ENCODE peak calls at places on chromosomes 4 and X, in five cellular contexts. O is breast epithelium, L is adipocyte, R is fibroblast of mammary gland, X is foreskin fibroblast. D is an unnamed sample.

GRCh38 chrX:134764202-134764785 is 106.0 kb upstream of the PLAC1 start:
- DNase-seq in O (no peak), L (peak), R (peak), X (no peak), D (peak)

GRCh38 chrX:153968754-153969124 is 2.9 kb downstream of the HCFC1 start:
- DNase-seq in O (no peak), L (peak), R (no peak), X (no peak), D (peak)

GRCh38 chr4:80111276-80111675 is 38.2 kb upstream of the ANTXR2 start:
- DNase-seq in O (no peak), L (no peak), R (no peak), X (no peak), D (no peak)

GRCh38 chrX:70694339-70695122 is 214.0 kb downstream of the TEX11 start:
- DNase-seq in O (no peak), L (no peak), R (no peak), X (no peak), D (peak)

GRCh38 chr4:19675172-19675811 is 576.4 kb upstream of the SLIT2 start:
- DNase-seq in O (no peak), L (peak), R (peak), X (no peak), D (peak)

GRCh38 chrX:123745511-123745910 is 12.7 kb upstream of the THOC2 start:
- DNase-seq in O (no peak), L (no peak), R (no peak), X (no peak), D (no peak)

GRCh38 chrX:74835566-74835965 is 89.7 kb downstream of the NEXMIF start:
- DNase-seq in O (no peak), L (no peak), R (no peak), X (no peak), D (no peak)

GRCh38 chr4:113069212-113069892 is 19.9 kb downstream of the ANK2 start:
- DNase-seq in O (no peak), L (peak), R (peak), X (peak), D (peak)

GRCh38 chr4:177681902-177682301 is 239.7 kb upstream of the AGA start:
- DNase-seq in O (no peak), L (no peak), R (no peak), X (no peak), D (no peak)

GRCh38 chrX:57964975-57965374 is 54.7 kb upstream of the ZXDA start:
- DNase-seq in O (no peak), L (no peak), R (peak), X (no peak), D (no peak)

GRCh38 chr4:165662341-165662740 is 210.7 kb upstream of the TLL1 start:
- DNase-seq in O (no peak), L (no peak), R (peak), X (no peak), D (no peak)

GRCh38 chrX:43958529-43958928 is 14.7 kb downstream of the NDP start:
- DNase-seq in O (no peak), L (peak), R (peak), X (peak), D (peak)

GRCh38 chr4:13892739-13893105 is 265.2 kb upstream of the BOD1L1 start:
- DNase-seq in O (no peak), L (no peak), R (no peak), X (no peak), D (peak)

GRCh38 chr4:27308379-27308778 is 447.7 kb downstream of the STIM2 start:
- DNase-seq in O (no peak), L (no peak), R (no peak), X (no peak), D (no peak)

GRCh38 chr4:137677851-137678250 is 145.6 kb upstream of the PCDH18 start:
- DNase-seq in O (no peak), L (peak), R (peak), X (no peak), D (peak)

GRCh38 chr4:173252024-173252935 is 81.9 kb downstream of the HMGB2 start:
- DNase-seq in O (no peak), L (peak), R (peak), X (peak), D (peak)

GRCh38 chr4:25347971-25348370 is 29.1 kb upstream of the ANAPC4 start:
- DNase-seq in O (no peak), L (no peak), R (no peak), X (no peak), D (no peak)

GRCh38 chrX:2447484-2447883 is 53.3 kb downstream of the DHRSX start:
- DNase-seq in O (no peak), L (no peak), R (no peak), X (no peak), D (no peak)

GRCh38 chr4:152831416-152831815 is 51.7 kb downstream of the ARFIP1 start:
- DNase-seq in O (no peak), L (no peak), R (no peak), X (no peak), D (peak)

GRCh38 chrX:47687249-47687648 is 28.3 kb upstream of the UXT start:
- DNase-seq in O (no peak), L (no peak), R (no peak), X (no peak), D (no peak)

GRCh38 chrX:153818571-153819397 is 11.6 kb downstream of the PDZD4 start:
- DNase-seq in O (no peak), L (peak), R (no peak), X (no peak), D (peak)

DNA sequence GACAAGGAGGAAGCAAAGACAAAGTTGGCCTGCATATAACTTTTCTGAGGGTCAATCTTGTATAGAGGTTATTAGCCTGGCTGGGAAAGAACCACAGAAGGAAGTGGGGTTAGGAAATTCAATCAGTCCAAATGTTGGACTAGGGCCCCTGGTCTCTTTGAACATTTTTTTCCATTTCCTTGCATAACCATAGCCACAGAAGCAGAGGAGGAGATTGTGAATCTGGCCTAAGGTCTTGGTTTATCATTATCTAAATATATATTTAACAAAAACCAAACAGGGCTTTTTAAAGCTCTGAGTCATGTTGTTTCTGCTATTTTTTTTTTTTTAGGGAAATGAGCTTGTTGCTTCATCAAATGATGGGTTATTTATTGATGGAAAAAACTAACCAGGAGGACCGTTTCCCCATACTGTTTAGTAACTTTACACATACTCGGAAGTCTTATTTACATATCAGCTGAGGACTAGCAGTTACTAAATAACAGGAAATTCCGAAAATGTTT is 97.7 kb upstream of the ACSL4 start:
- DNase-seq in O (no peak), L (peak), R (peak), X (peak), D (peak)
- H3K4me3 ChIP-seq in O (no peak), L (no peak), R (no peak), X (no peak), D (no peak)

DNA sequence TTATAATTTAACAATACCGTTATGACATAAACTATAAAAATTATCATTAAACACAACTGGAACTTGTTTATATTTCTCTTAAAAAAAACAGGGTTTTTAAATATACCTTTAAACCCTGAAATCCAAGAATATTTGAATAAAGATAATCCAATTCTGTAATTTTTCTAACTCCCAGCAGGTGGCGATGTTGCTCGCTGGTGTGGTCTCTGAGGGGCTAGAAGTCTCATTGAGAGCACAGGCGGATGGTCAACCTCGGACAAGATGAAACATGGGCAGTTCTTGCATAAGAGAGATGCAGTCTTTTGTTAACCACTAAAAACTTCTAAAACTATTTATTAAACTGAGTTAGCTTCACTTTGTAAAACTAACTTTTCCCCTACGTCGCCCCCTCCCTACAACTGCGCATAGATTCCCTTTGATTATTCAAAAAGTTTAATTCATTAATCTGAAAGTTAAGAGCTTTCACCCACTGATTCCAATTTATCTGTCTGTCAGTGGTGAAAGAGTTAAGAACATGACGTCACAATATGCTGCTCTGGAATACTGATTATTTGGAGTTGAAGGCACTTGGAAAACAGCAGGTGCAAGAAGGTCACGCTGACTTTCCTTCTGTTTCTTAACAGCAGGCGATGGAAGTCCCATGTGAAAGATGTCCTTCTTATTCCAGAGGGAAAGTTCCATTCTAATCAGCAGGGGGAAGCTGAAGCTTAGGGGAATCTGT is 29.5 kb downstream of the DMP1 start:
- DNase-seq in O (no peak), L (peak), R (peak), X (peak), D (peak)
- H3K4me3 ChIP-seq in O (no peak), L (no peak), R (no peak), X (no peak), D (no peak)

DNA sequence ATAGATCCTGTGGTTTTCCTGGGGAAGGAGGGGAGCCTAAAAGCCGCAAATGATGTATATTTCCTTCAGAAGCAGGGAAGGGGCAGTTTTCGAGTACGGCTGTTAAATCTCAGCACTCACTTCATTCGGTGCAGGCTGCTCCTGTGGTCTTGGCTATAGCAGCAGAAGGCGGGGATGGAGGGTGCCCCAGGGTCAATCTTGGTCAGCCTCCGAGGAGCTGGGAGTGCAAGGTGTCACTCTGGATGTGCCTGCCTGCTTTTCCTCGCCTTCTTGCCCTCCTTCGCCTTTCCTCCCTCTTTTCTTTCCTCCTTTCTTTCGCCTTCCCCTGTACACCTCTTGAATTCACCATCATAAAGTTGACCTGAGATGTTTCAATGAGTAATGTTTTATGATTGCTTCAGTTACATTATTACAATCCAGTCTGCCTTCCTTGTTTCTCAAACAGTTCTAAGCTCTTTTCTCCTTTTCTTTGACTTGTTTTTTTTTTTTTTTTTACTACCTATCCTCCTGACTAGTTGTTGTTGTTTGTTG is 101.6 kb downstream of the RELL1 start:
- DNase-seq in O (no peak), L (no peak), R (no peak), X (no peak), D (no peak)
- H3K4me3 ChIP-seq in O (no peak), L (no peak), R (no peak), X (no peak), D (no peak)

DNA sequence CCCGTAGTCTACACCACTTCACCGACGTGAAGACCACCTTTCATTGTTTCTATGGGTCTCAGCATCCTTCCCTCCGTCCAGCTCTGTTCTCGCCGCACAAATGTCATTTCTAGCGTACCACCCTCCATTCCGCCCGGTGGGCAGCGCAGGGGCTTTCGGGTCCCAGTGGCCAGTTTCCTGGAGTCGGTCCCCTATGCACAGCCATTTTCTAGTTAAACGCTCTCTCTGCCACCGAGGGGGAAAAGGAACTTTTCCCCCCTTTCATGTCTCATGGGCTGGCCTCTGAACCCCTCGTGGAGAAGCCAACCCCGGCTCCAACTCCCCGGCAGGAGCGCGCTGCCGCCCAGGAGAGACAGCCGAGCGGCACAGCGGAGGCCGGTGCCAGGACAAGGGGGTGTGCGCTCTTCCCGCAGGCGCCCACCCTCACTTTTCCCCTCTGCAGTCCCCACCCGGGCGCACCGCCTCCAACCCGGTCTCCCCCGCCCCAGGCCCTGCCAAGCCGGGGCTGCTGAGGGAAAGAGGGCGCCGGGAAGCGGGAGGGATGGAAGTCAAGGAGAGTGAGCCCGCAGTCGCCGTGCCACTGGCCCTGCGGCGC is 682 bp downstream of the APBB2 start:
- DNase-seq in O (no peak), L (peak), R (no peak), X (no peak), D (peak)
- H3K4me3 ChIP-seq in O (peak), L (peak), R (peak), X (peak), D (peak)

GRCh38 chr4:185213341-185213740 is 3.9 kb downstream of the SNX25 start:
- DNase-seq in O (no peak), L (no peak), R (no peak), X (no peak), D (no peak)
- H3K4me3 ChIP-seq in O (no peak), L (no peak), R (no peak), X (no peak), D (no peak)

GRCh38 chr4:74450298-74450683 is 5.4 kb downstream of the AREG start:
- DNase-seq in O (no peak), L (no peak), R (no peak), X (no peak), D (no peak)
- H3K4me3 ChIP-seq in O (no peak), L (no peak), R (no peak), X (no peak), D (no peak)

DNA sequence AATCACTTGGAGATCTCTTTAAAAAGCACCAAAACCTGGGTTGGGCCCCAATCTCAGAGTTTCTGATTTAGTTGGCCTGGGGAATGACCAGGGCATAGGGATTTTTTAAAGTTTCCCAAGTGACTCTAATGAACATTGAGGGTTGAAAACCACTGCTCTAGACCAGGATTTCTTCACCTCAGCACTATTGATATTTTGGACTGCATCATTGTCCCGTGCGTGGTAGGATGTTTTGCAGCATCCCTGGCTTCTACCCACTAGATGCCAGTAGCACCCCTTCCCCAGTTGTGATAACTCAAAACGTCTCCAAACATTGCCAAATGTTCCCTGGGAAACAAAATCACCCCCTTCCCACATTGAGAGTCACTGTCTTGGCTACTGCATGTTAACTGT is 61.8 kb downstream of the ATXN3L start:
- DNase-seq in O (no peak), L (no peak), R (no peak), X (no peak), D (no peak)
- H3K4me3 ChIP-seq in O (no peak), L (no peak), R (no peak), X (no peak), D (no peak)

GRCh38 chr4:174563399-174563798 is 41.1 kb upstream of the HPGD start:
- DNase-seq in O (no peak), L (no peak), R (no peak), X (no peak), D (no peak)
- H3K4me3 ChIP-seq in O (no peak), L (no peak), R (no peak), X (no peak), D (no peak)

GRCh38 chrX:77446029-77446585 is 1.1 kb upstream of the FGF16 start:
- DNase-seq in O (no peak), L (peak), R (no peak), X (no peak), D (no peak)

GRCh38 chrX:77447339-77448149 is at the start of gene FGF16:
- DNase-seq in O (no peak), L (peak), R (peak), X (no peak), D (no peak)

GRCh38 chrX:77448170-77448569 is 981 bp downstream of the FGF16 start:
- DNase-seq in O (no peak), L (no peak), R (no peak), X (no peak), D (no peak)

GRCh38 chrX:77444075-77444474 is 3.1 kb upstream of the FGF16 start:
- DNase-seq in O (no peak), L (no peak), R (peak), X (no peak), D (no peak)

DNA sequence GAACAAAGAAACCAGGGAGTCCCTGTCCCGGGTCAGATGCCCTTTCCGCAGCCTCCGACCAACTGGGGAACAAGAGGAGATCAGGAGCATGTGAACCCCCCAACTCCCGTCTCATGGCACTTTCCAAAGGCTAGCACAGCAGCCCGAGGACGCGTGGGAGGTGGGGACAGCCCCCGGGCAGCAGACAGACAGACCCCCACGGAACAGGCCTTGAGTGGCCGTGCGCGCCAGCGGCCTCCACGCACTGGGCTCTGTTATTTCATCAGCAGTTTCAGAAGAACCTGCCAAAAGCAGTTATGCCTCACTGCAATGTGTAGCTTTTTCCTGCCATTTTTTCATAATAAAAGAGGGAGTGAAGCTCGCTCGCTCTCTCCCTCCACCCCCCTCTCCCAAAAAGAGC is 349 bp upstream of the FGF16 start:
- DNase-seq in O (no peak), L (peak), R (peak), X (no peak), D (peak)
- H3K4me3 ChIP-seq in O (peak), L (peak), R (peak), X (peak), D (peak)

DNA sequence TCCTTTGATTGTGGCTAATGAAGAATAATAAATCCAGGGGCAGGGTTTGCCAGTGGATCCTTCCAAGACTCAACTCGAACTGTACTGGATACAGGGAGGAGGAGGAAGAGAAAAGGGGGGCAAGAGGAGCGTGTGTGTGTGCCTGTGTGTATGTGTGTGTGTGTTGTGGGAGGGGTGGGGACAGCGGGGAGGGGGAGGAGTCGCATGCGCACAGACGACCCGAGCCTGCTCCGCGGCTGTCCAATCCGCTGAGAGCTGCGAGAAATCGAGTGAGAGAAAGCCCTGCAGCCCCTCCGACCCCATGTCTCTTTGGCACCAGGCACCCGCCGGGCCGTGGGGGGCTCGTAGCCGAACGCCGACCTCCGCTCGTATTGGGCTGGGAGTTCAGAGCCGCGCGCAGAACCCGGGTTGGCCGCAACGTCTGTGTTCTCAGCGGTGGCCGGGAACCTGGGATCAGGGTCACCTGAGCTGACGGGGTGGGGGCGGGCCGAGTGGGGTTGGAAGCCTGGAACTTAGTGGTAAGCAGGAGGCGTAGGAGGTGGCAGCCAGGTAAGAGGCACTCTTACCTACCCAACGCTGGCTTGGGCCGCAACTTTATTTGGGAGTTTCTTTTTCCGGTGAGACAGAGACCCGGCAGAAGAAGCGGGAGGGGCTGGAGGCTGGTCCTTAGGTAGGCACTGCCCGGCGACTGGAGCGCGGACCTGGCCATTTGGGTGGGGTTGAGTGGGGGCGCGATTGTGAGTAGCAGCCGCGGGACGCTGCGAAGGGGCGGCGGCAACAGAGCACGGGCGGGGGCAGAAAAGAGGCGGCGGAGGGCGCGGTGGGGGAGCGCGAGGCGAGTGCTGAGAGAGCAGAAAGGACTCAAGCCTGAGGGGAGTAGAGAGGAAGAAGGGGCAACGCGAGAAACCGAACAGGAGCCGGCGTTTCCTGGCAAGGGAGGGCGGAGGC is 566 bp upstream of the POU4F2 start:
- DNase-seq in O (no peak), L (no peak), R (no peak), X (no peak), D (no peak)
- H3K4me3 ChIP-seq in O (no peak), L (no peak), R (no peak), X (no peak), D (no peak)